ENCODE peak calls at places on chromosomes 5 and 9, in five cellular contexts. T is C1 segment of cervical spinal cord, Y is NCI-H524, H is neural progenitor cell, N is EH. I is an unnamed sample.

GRCh38 chr5:78792342-78793055 is 143.9 kb upstream of the LHFPL2 start:
- DNase-seq in T (no peak), H (no peak), Y (no peak), N (no peak), I (no peak)

GRCh38 chr9:93600504-93600903 is 24.1 kb downstream of the PHF2 start:
- DNase-seq in N (no peak), T (no peak), Y (peak; percentile 17), H (no peak), I (peak; percentile 43)

GRCh38 chr9:127706836-127707241 is at the start of gene CFAP157:
- DNase-seq in T (no peak), Y (no peak), N (no peak), H (peak; percentile 37), I (no peak)

GRCh38 chr9:110180713-110181434 is 27.1 kb downstream of the C9orf152 start:
- DNase-seq in N (peak; percentile 65), Y (no peak), H (no peak), T (no peak), I (no peak)

GRCh38 chr5:36734422-36734821 is 128.0 kb downstream of the SLC1A3 start:
- DNase-seq in T (no peak), N (peak; percentile 28), H (peak; percentile 34), Y (peak; percentile 45), I (no peak)

GRCh38 chr5:168408561-168409321 is 77.5 kb upstream of the RARS1 start:
- DNase-seq in Y (no peak), H (no peak), T (no peak), N (no peak), I (no peak)

GRCh38 chr5:149036970-149037369 is 25.9 kb downstream of the SH3TC2 start:
- DNase-seq in H (no peak), Y (no peak), T (no peak), N (no peak), I (no peak)

GRCh38 chr9:84293001-84293798 is 47.4 kb downstream of the SLC28A3 start:
- DNase-seq in Y (no peak), T (no peak), N (no peak), H (no peak), I (no peak)

GRCh38 chr9:133539434-133539833 is 4.9 kb downstream of the ADAMTSL2 start:
- DNase-seq in H (peak; percentile 40), T (peak; percentile 33), N (no peak), Y (no peak), I (peak; percentile 79)

GRCh38 chr5:130398825-130399224 is 494.6 kb downstream of the CHSY3 start:
- DNase-seq in H (no peak), T (no peak), Y (no peak), N (no peak), I (no peak)

GRCh38 chr5:98513378-98513777 is 260.1 kb upstream of the RGMB start:
- DNase-seq in T (no peak), Y (no peak), H (peak; percentile 27), N (no peak), I (no peak)

GRCh38 chr5:122421379-122422081 is 109.5 kb downstream of the SNCAIP start:
- DNase-seq in H (no peak), T (no peak), N (no peak), Y (no peak), I (no peak)

GRCh38 chr9:34072868-34073590 is 24.3 kb upstream of the UBAP2 start:
- DNase-seq in H (no peak), N (peak; percentile 82), T (no peak), Y (no peak), I (no peak)

GRCh38 chr5:178221857-178222256 is 10.7 kb downstream of the PHYKPL start:
- DNase-seq in T (no peak), Y (no peak), H (no peak), N (no peak), I (no peak)

GRCh38 chr5:143004361-143004802 is 234.2 kb downstream of the ARHGAP26 start:
- DNase-seq in T (no peak), N (no peak), Y (no peak), H (no peak), I (no peak)

GRCh38 chr9:116377179-116377790 is 223.7 kb downstream of the PAPPA start:
- DNase-seq in N (peak; percentile 74), T (no peak), H (no peak), Y (no peak), I (no peak)

GRCh38 chr5:178808886-178809285 is 50.9 kb upstream of the ZNF354B start:
- DNase-seq in Y (no peak), N (no peak), T (no peak), H (no peak), I (no peak)

GRCh38 chr5:73968246-73968645 is 342.2 kb downstream of the ARHGEF28 start:
- DNase-seq in T (no peak), Y (no peak), N (no peak), H (no peak), I (no peak)

GRCh38 chr9:22446589-22446949 is at the start of gene DMRTA1:
- DNase-seq in N (peak; percentile 32), H (peak; percentile 88), Y (peak; percentile 76), T (peak; percentile 48), I (peak; percentile 73)

GRCh38 chr5:136656811-136657210 is 291.5 kb upstream of the TRPC7 start:
- DNase-seq in T (no peak), Y (no peak), H (no peak), N (peak; percentile 57), I (no peak)

GRCh38 chr9:13100914-13101572 is 178.4 kb downstream of the MPDZ start:
- DNase-seq in Y (no peak), T (no peak), H (no peak), N (no peak), I (no peak)

GRCh38 chr5:152701305-152701704 is 296.2 kb upstream of the NMUR2 start:
- DNase-seq in N (no peak), Y (no peak), T (no peak), H (no peak), I (no peak)

GRCh38 chr5:150197476-150197875 is 7.6 kb downstream of the SLC6A7 start:
- DNase-seq in Y (no peak), H (no peak), N (no peak), T (no peak), I (no peak)

GRCh38 chr5:25963251-25964008 is 1075.0 kb downstream of the CDH9 start:
- DNase-seq in T (no peak), Y (no peak), N (no peak), H (no peak), I (no peak)

GRCh38 chr9:129481824-129482511 is 138.9 kb downstream of the C9orf50 start:
- DNase-seq in T (no peak), H (peak; percentile 48), N (peak; percentile 72), Y (no peak), I (peak; percentile 53)

GRCh38 chr9:22742401-22742800 is 295.8 kb downstream of the DMRTA1 start:
- DNase-seq in Y (no peak), N (no peak), T (no peak), H (no peak), I (no peak)

GRCh38 chr9:127682351-127683136 is 24.2 kb upstream of the CFAP157 start:
- DNase-seq in T (no peak), H (no peak), N (no peak), Y (no peak), I (peak; percentile 61)

GRCh38 chr9:101362450-101362849 is 22.4 kb downstream of the BAAT start:
- DNase-seq in N (no peak), Y (no peak), H (no peak), T (no peak), I (no peak)

GRCh38 chr9:26243722-26244121 is 565.5 kb upstream of the TUSC1 start:
- DNase-seq in H (no peak), N (peak; percentile 85), T (no peak), Y (no peak), I (no peak)

GRCh38 chr5:21071986-21072385 is 1084.0 kb upstream of the CDH18 start:
- DNase-seq in N (no peak), Y (no peak), T (no peak), H (no peak), I (no peak)

GRCh38 chr5:122351416-122352157 is 39.5 kb downstream of the SNCAIP start:
- DNase-seq in T (no peak), N (no peak), Y (no peak), H (no peak), I (no peak)

GRCh38 chr5:143890475-143890874 is 78.5 kb downstream of the HMHB1 start:
- DNase-seq in N (no peak), T (no peak), Y (peak; percentile 52), H (no peak), I (no peak)

GRCh38 chr5:116360008-116360853 is 214.4 kb downstream of the SEMA6A start:
- DNase-seq in H (no peak), Y (no peak), N (peak; percentile 4), T (no peak), I (no peak)

GRCh38 chr5:95734916-95735315 is 3.8 kb downstream of the RHOBTB3 start:
- DNase-seq in H (no peak), N (no peak), Y (no peak), T (no peak), I (no peak)